ENCODE peak calls at places on chromosomes 16 and 17, in seven cellular contexts. K is CD8-positive, alpha-beta T cell; U is lung; Q is heart right ventricle; A is trophoblast cell; O is Karpas-422; W is IMR-90. C is an unnamed sample.

GRCh38 chr17:39351508-39351907 is 49.9 kb downstream of the FBXL20 start:
- DNase-seq in Q (no peak), U (no peak), O (no peak), K (no peak), W (no peak), A (no peak), C (no peak)

GRCh38 chr17:40062347-40063033 is at the start of gene THRA:
- DNase-seq in U (peak; percentile 56), K (peak; percentile 71), O (peak; percentile 81), A (peak; percentile 57), W (peak; percentile 23), Q (peak; percentile 83), C (peak; percentile 59)

GRCh38 chr17:72514888-72515287 is 394.1 kb downstream of the SOX9 start:
- DNase-seq in U (no peak), K (no peak), W (peak; percentile 86), A (no peak), O (no peak), Q (peak; percentile 25), C (no peak)

GRCh38 chr16:50528820-50529219 is 19.4 kb upstream of the NKD1 start:
- DNase-seq in U (no peak), Q (no peak), A (no peak), W (no peak), K (no peak), O (no peak), C (no peak)

GRCh38 chr17:78096093-78096492 is 32.5 kb downstream of the TMC6 start:
- DNase-seq in U (no peak), K (no peak), O (no peak), A (no peak), W (no peak), Q (no peak), C (no peak)

GRCh38 chr17:77649717-77650211 is 308.7 kb upstream of the TNRC6C start:
- DNase-seq in U (no peak), W (no peak), A (no peak), O (peak; percentile 51), Q (no peak), K (no peak), C (no peak)

GRCh38 chr16:65083181-65083845 is 38.5 kb downstream of the CDH11 start:
- DNase-seq in U (no peak), K (no peak), Q (no peak), A (no peak), O (no peak), W (peak; percentile 45), C (no peak)

GRCh38 chr16:27779719-27780161 is 229.8 kb downstream of the KATNIP start:
- DNase-seq in U (peak; percentile 57), O (no peak), A (peak; percentile 63), W (peak; percentile 46), K (no peak), Q (no peak), C (no peak)

GRCh38 chr16:2022723-2023097 is 3.1 kb downstream of the NPW start:
- DNase-seq in K (no peak), W (peak; percentile 26), U (no peak), O (no peak), Q (peak; percentile 33), A (peak; percentile 47), C (no peak)

GRCh38 chr17:71441098-71441497 is 679.7 kb upstream of the SOX9 start:
- DNase-seq in K (no peak), A (no peak), Q (no peak), U (no peak), W (peak; percentile 95), O (no peak), C (no peak)

GRCh38 chr16:50123417-50123816 is 29.7 kb upstream of the TENT4B start:
- DNase-seq in U (no peak), O (no peak), Q (no peak), A (no peak), K (no peak), W (no peak), C (no peak)

GRCh38 chr17:44801880-44802279 is 28.2 kb downstream of the GJC1 start:
- DNase-seq in O (no peak), A (no peak), Q (no peak), U (no peak), K (no peak), W (no peak), C (no peak)

GRCh38 chr17:44807093-44807816 is 22.8 kb downstream of the GJC1 start:
- DNase-seq in K (no peak), A (peak; percentile 46), Q (no peak), U (no peak), W (no peak), O (no peak), C (no peak)

GRCh38 chr17:44807817-44808155 is 22.3 kb downstream of the GJC1 start:
- DNase-seq in W (no peak), K (no peak), O (no peak), A (no peak), Q (no peak), U (no peak), C (no peak)

GRCh38 chr17:44808156-44808555 is 21.9 kb downstream of the GJC1 start:
- DNase-seq in U (no peak), Q (no peak), A (no peak), K (no peak), W (no peak), O (no peak), C (no peak)

GRCh38 chr17:44804301-44805061 is 25.6 kb downstream of the GJC1 start:
- DNase-seq in W (no peak), K (no peak), O (no peak), U (no peak), Q (peak; percentile 48), A (no peak), C (no peak)
- H3K27ac ChIP-seq in W (no peak overlapping the region), K (no peak overlapping the region), O (no peak overlapping the region), U (no peak overlapping the region), Q (peak overlapping the region; percentile 79), A (no peak overlapping the region), C (no peak overlapping the region)

GRCh38 chr17:45441536-45442310 is 9.1 kb upstream of the ARHGAP27 start:
- DNase-seq in Q (no peak), O (no peak), K (no peak), W (no peak), U (no peak), A (no peak), C (no peak)
- H3K4me1 ChIP-seq in Q (peaks cover 21% of the 10 kb centered on the region), O (no peaks in the 10 kb centered on the region), K (peaks cover 6% of the 10 kb centered on the region), W (no peaks in the 10 kb centered on the region), U (peaks cover 4% of the 10 kb centered on the region), A (peaks cover 19% of the 10 kb centered on the region), C (no peaks in the 10 kb centered on the region)

GRCh38 chr16:61890346-61890745 is 145.9 kb downstream of the CDH8 start:
- DNase-seq in O (no peak), U (no peak), K (no peak), Q (no peak), A (no peak), W (no peak), C (no peak)
- H3K27ac ChIP-seq in O (no peak overlapping the region), U (no peak overlapping the region), K (no peak overlapping the region), Q (no peak overlapping the region), A (no peak overlapping the region), W (no peak overlapping the region), C (no peak overlapping the region)

GRCh38 chr17:43663383-43663782 is 1.7 kb upstream of the MEOX1 start:
- DNase-seq in Q (no peak), O (no peak), W (no peak), K (no peak), A (no peak), U (no peak), C (no peak)
- H3K4me1 ChIP-seq in Q (peaks cover 43% of the 10 kb centered on the region), O (no peaks in the 10 kb centered on the region), W (peaks cover 12% of the 10 kb centered on the region), K (peaks cover 19% of the 10 kb centered on the region), A (peaks cover 45% of the 10 kb centered on the region), U (no peaks in the 10 kb centered on the region), C (peaks cover 32% of the 10 kb centered on the region)

GRCh38 chr16:86663691-86664517 is 85.6 kb downstream of the FOXL1 start:
- DNase-seq in O (no peak), U (no peak), K (no peak), A (no peak), Q (no peak), W (peak; percentile 28), C (no peak)
- H3K27ac ChIP-seq in O (no peak overlapping the region), U (no peak overlapping the region), K (no peak overlapping the region), A (peak overlapping the region; percentile 90), Q (peak overlapping the region; percentile 54), W (peak overlapping the region; percentile 76), C (no peak overlapping the region)

C was measured in effector memory CD4-positive, alpha-beta T cell.